ENCODE peak calls at places on chromosomes 4 and X, in five cellular contexts. Q is HEK293T, Y is HepG2, D is GM12878, J is H1. E is an unnamed sample.

GRCh38 chr4:31807036-31807435 is 1086.9 kb downstream of the PCDH7 start:
- DNase-seq in J (no peak), D (no peak), Y (no peak), Q (no peak), E (no peak)

GRCh38 chr4:33381806-33382205 is 2661.6 kb downstream of the PCDH7 start:
- DNase-seq in D (no peak), Q (no peak), J (no peak), Y (no peak), E (no peak)

GRCh38 chr4:155578219-155578618 is 88.4 kb upstream of the GUCY1A1 start:
- DNase-seq in Y (no peak), J (no peak), D (no peak), Q (no peak), E (no peak)

GRCh38 chr4:152246659-152247058 is 289.2 kb downstream of the FBXW7 start:
- DNase-seq in D (no peak), J (no peak), Q (no peak), Y (no peak), E (no peak)

GRCh38 chr4:68368566-68369473 is 18.9 kb upstream of the YTHDC1 start:
- DNase-seq in J (no peak), D (no peak), Y (no peak), Q (no peak), E (no peak)

GRCh38 chr4:126794363-126794762 is 838.4 kb upstream of the INTU start:
- DNase-seq in D (no peak), J (no peak), Y (no peak), Q (no peak), E (no peak)

GRCh38 chrX:97399400-97399799 is 515.7 kb downstream of the RPA4 start:
- DNase-seq in D (peak; percentile 44), J (no peak), Q (no peak), Y (no peak), E (no peak)

GRCh38 chr4:81353861-81354260 is 117.8 kb downstream of the RASGEF1B start:
- DNase-seq in J (no peak), D (no peak), Q (no peak), Y (no peak), E (no peak)

GRCh38 chrX:24988314-24988713 is 27.5 kb downstream of the ARX start:
- DNase-seq in J (no peak), Q (no peak), D (no peak), Y (no peak), E (no peak)

GRCh38 chr4:40628888-40629287 is 776 bp downstream of the RBM47 start:
- DNase-seq in D (no peak), J (no peak), Q (no peak), Y (no peak), E (no peak)

GRCh38 chr4:40627540-40627939 is 2.1 kb downstream of the RBM47 start:
- DNase-seq in D (no peak), Q (no peak), J (no peak), Y (no peak), E (no peak)

GRCh38 chr4:40626183-40626990 is 3.3 kb downstream of the RBM47 start:
- DNase-seq in D (no peak), Y (no peak), Q (no peak), J (no peak), E (no peak)

GRCh38 chr4:40629401-40630334 is at the start of gene RBM47:
- DNase-seq in Q (peak; percentile 35), Y (no peak), J (peak; percentile 79), D (no peak), E (peak; percentile 82)

GRCh38 chr4:40630335-40631021 is 814 bp upstream of the RBM47 start:
- DNase-seq in J (peak; percentile 51), Y (no peak), Q (peak; percentile 15), D (peak; percentile 68), E (no peak)
- TF ChIP-seq SUZ12 in J (no peak), Y (no peak), Q (no peak), D (no peak), E (no peak)

DNA sequence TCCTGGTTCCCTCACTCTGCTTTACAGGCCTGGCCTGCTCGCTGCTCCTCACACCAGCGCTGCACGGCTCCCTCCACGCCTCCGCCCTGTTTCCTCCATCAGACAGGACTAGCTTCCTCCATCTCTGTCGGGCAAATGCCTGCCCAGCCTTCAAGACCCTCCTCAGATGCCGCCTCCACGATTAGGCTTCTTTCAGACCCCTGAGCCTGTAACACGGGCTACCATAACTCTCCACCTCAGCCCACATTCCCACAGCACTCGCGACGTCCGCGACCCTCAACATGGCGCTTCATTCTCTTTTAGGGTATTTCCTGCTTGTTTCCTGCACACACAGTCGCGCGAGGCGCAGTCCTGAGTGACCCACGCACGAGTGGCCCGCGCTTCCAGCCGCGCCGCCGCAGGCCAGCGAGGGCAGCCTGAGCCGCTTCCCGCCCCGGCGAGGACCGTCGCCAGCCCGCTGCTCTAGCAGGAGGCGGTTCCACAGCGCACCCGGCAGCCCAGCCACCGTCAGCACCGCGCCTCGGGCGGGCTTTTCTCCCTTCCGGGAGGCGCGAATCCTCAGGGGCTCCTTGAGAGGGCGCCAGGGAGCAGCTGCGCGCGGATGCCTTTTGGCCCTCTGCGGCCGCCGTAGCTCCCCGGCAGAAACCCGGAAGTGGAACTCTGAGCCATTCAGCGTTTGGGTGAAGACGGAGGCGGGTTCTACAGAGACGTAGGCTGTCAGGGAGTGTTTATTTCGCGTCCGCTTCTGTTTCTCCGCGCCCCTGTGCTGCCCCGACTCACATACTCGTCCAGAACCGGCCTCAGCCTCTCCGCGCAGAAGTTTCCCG is at the start of gene FRG1:
- DNase-seq in Y (peak; percentile 88), Q (peak; percentile 76), D (peak; percentile 64), J (peak; percentile 76), E (peak; percentile 72)
- TF ChIP-seq SUZ12 in Y (no peak), Q (no peak), D (no peak), J (no peak), E (no peak)

GRCh38 chr4:146153964-146154536 is 21.5 kb upstream of the LSM6 start:
- DNase-seq in Y (no peak), J (no peak), Q (no peak), D (no peak), E (no peak)

GRCh38 chr4:146161243-146161642 is 14.3 kb upstream of the LSM6 start:
- DNase-seq in D (no peak), Y (no peak), Q (no peak), J (no peak), E (no peak)

GRCh38 chr4:146155152-146155724 is 20.3 kb upstream of the LSM6 start:
- DNase-seq in J (no peak), Y (no peak), Q (no peak), D (no peak), E (no peak)

GRCh38 chr4:146158036-146158745 is 17.3 kb upstream of the LSM6 start:
- DNase-seq in Q (no peak), D (no peak), J (no peak), Y (no peak), E (no peak)

GRCh38 chr4:146159384-146160058 is 16.0 kb upstream of the LSM6 start:
- DNase-seq in Q (no peak), D (no peak), J (no peak), Y (no peak), E (no peak)
- TF ChIP-seq SUZ12 in Q (no peak), D (no peak), J (no peak), Y (no peak), E (no peak)

GRCh38 chr4:122329876-122330595 is 48.8 kb upstream of the ADAD1 start:
- DNase-seq in D (no peak), Q (no peak), J (no peak), Y (no peak), E (no peak)
- TF ChIP-seq SUZ12 in D (no peak), Q (no peak), J (no peak), Y (no peak), E (no peak)

GRCh38 chrX:94430091-94430490 is 756.1 kb downstream of the FAM133A start:
- DNase-seq in Q (no peak), Y (no peak), J (no peak), D (no peak), E (no peak)
- TF ChIP-seq SUZ12 in Q (no peak), Y (no peak), J (no peak), D (no peak), E (no peak)

GRCh38 chr4:26819478-26819877 is 41.2 kb upstream of the STIM2 start:
- DNase-seq in Y (no peak), D (no peak), J (no peak), Q (no peak), E (no peak)
- TF ChIP-seq SUZ12 in Y (no peak), D (no peak), J (no peak), Q (no peak), E (no peak)

GRCh38 chrX:50648151-50648550 is 165.8 kb downstream of the SHROOM4 start:
- DNase-seq in J (no peak), D (no peak), Y (no peak), Q (no peak), E (no peak)
- TF ChIP-seq SUZ12 in J (no peak), D (no peak), Y (no peak), Q (no peak), E (no peak)

GRCh38 chr4:18684932-18685331 is 663.4 kb upstream of the LCORL start:
- DNase-seq in Q (no peak), D (no peak), Y (no peak), J (no peak), E (no peak)
- TF ChIP-seq SUZ12 in Q (no peak), D (no peak), Y (no peak), J (no peak), E (no peak)

DNA sequence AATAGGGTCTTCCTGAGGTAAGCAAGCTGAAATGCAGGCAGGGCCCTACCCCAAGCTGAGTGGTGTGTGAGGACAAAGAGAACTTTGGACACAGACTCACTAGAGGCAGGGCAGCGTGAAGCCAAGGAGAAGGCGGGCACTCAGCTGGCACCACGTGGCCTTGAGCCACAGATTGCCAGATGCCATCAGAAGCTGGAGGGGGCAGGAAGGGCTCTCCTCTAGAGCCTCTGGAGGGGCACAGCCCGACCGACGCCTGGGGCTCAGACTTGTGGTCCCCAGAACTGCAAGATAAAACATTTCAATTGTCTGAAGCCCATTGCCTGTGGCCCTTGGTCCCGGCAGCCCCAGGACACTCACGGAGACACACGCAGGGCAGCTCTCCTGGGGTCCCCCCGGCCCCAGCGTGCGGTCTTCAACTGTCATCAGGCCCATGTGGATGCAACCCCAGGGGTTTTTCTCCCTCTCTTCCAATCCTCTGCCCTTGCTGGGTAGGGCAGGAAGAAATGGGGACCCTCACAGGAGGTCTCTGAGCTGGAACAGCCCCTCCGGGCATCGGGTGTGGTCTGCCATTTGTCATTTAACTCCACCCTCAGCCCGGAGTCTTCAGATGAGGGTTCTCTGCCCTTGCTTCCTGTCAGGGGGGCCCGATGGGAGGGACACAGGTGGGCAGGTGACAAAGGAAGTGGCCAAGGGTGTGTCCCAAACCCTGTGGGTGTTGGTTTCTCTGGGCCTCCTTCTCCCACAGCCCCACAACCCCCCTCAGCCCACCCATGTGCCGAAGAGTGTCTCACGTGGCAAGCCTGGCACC is 22.2 kb downstream of the HMX1 start:
- DNase-seq in D (no peak), Q (no peak), J (no peak), Y (no peak), E (no peak)
- TF ChIP-seq SUZ12 in D (no peak), Q (no peak), J (no peak), Y (no peak), E (no peak)

GRCh38 chr4:6929339-6929734 is 19.7 kb downstream of the TBC1D14 start:
- DNase-seq in Y (no peak), D (no peak), Q (no peak), J (no peak), E (no peak)
- TF ChIP-seq SUZ12 in Y (no peak), D (no peak), Q (no peak), J (no peak), E (no peak)